ENCODE peak calls at places on chromosome X, in six cellular contexts. I is occipital lobe; U is stimulated activated CD8-positive, alpha-beta memory T cell treated with anti-CD3 and anti-CD28 coated beads, Interleukin-12 subunit alpha, Interleukin-12 subunit beta, amount 100 ng/mL, for 1 hour; Q is tibial nerve; G is psoas muscle; Y is OCI-LY7. O is an unnamed sample.

GRCh38 chrX:19879181-19879580 is 8.2 kb downstream of the SH3KBP1 start:
- DNase-seq in I (no peak), U (no peak), Q (no peak), G (no peak), Y (no peak), O (no peak)

GRCh38 chrX:96379951-96380350 is 304.7 kb upstream of the DIAPH2 start:
- DNase-seq in I (no peak), U (no peak), Q (no peak), G (no peak), Y (no peak), O (no peak)

GRCh38 chrX:155747520-155747919 is 133.6 kb upstream of the VAMP7 start:
- DNase-seq in I (no peak), U (no peak), Q (no peak), G (peak; percentile 20), Y (no peak), O (peak; percentile 25)

GRCh38 chrX:47093860-47094259 is 15.6 kb downstream of the RGN start:
- DNase-seq in I (no peak), U (no peak), Q (no peak), G (no peak), Y (no peak), O (no peak)

GRCh38 chrX:42946544-42947223 is 168.7 kb upstream of the PPP1R2C start:
- DNase-seq in I (no peak), U (no peak), Q (no peak), G (no peak), Y (no peak), O (no peak)

GRCh38 chrX:42096262-42096939 is 173.0 kb upstream of the CASK start:
- DNase-seq in I (no peak), U (no peak), Q (no peak), G (no peak), Y (no peak), O (no peak)

GRCh38 chrX:78124304-78124703 is 15.1 kb downstream of the TAF9B start:
- DNase-seq in I (no peak), U (no peak), Q (no peak), G (no peak), Y (no peak), O (no peak)

GRCh38 chrX:19660604-19661003 is 145.3 kb upstream of the MAP3K15 start:
- DNase-seq in I (no peak), U (no peak), Q (no peak), G (no peak), Y (no peak), O (no peak)

GRCh38 chrX:13360146-13360545 is 40.3 kb upstream of the ATXN3L start:
- DNase-seq in I (no peak), U (no peak), Q (no peak), G (peak; percentile 47), Y (peak; percentile 29), O (peak; percentile 31)

GRCh38 chrX:71626576-71626975 is 8.3 kb upstream of the CXCR3 start:
- DNase-seq in I (no peak), U (no peak), Q (no peak), G (no peak), Y (no peak), O (no peak)

GRCh38 chrX:57104406-57104805 is 16.9 kb downstream of the SPIN2B start:
- DNase-seq in I (no peak), U (no peak), Q (no peak), G (no peak), Y (no peak), O (no peak)

GRCh38 chrX:117610806-117611205 is 505.8 kb downstream of the KLHL13 start:
- DNase-seq in I (no peak), U (no peak), Q (no peak), G (no peak), Y (no peak), O (no peak)

GRCh38 chrX:68894513-68895338 is 65.9 kb downstream of the EFNB1 start:
- DNase-seq in I (peak; percentile 64), U (no peak), Q (peak; percentile 30), G (peak; percentile 54), Y (no peak), O (peak; percentile 62)

GRCh38 chrX:63744850-63745249 is 40.2 kb downstream of the ARHGEF9 start:
- DNase-seq in I (no peak), U (no peak), Q (no peak), G (no peak), Y (no peak), O (no peak)

GRCh38 chrX:152865232-152865920 is 32.5 kb upstream of the ZNF185 start:
- DNase-seq in I (no peak), U (no peak), Q (no peak), G (peak; percentile 22), Y (no peak), O (no peak)

GRCh38 chrX:40314070-40314469 is 216.3 kb upstream of the BCOR start:
- DNase-seq in I (no peak), U (no peak), Q (no peak), G (no peak), Y (no peak), O (no peak)

GRCh38 chrX:153771261-153771681 is 7.2 kb downstream of the PLXNB3 start:
- DNase-seq in I (no peak), U (no peak), Q (no peak), G (no peak), Y (no peak), O (no peak)

GRCh38 chrX:129495941-129496340 is 27.3 kb downstream of the SMARCA1 start:
- DNase-seq in I (no peak), U (no peak), Q (no peak), G (no peak), Y (no peak), O (no peak)

GRCh38 chrX:49079489-49080428 is at the start of gene WDR45:
- DNase-seq in I (peak; percentile 64), U (peak; percentile 55), Q (peak; percentile 40), G (peak; percentile 73), Y (peak; percentile 64), O (peak; percentile 70)

O was measured in left ventricle myocardium inferior.